ENCODE peak calls at places on chromosomes 3 and 15, in four cellular contexts. O, Z, K and D are unnamed samples.

GRCh38 chr3:45082139-45082538 is 56.0 kb downstream of the CLEC3B start:
- DNase-seq in O (no peak), Z (no peak), K (peak; percentile 62), D (no peak)

GRCh38 chr3:46947981-46948791 is 28.4 kb downstream of the CCDC12 start:
- DNase-seq in K (peak; percentile 28), Z (no peak), O (peak; percentile 64), D (peak; percentile 80)

GRCh38 chr15:69172854-69173253 is 12.4 kb downstream of the GLCE start:
- DNase-seq in K (no peak), Z (no peak), O (no peak), D (no peak)

GRCh38 chr3:17431477-17432045 is 310.9 kb downstream of the TBC1D5 start:
- DNase-seq in O (no peak), K (peak; percentile 14), Z (no peak), D (no peak)

GRCh38 chr15:77983091-77983707 is 94.3 kb downstream of the TBC1D2B start:
- DNase-seq in Z (no peak), O (peak; percentile 34), K (no peak), D (no peak)

GRCh38 chr15:85354432-85354831 is 26.0 kb upstream of the AKAP13 start:
- DNase-seq in O (no peak), K (no peak), Z (no peak), D (no peak)

GRCh38 chr3:37666618-37667017 is 195.1 kb upstream of the CTDSPL start:
- DNase-seq in O (no peak), K (no peak), Z (no peak), D (no peak)

GRCh38 chr15:66753687-66754377 is 51.8 kb downstream of the SMAD6 start:
- DNase-seq in Z (no peak), K (no peak), O (no peak), D (no peak)

GRCh38 chr3:52769786-52770445 is 824 bp downstream of the NEK4 start:
- DNase-seq in O (no peak), K (peak; percentile 10), Z (no peak), D (no peak)

GRCh38 chr3:168024537-168024941 is 71.2 kb downstream of the GOLIM4 start:
- DNase-seq in K (peak; percentile 95), O (no peak), Z (no peak), D (no peak)

GRCh38 chr3:178304758-178305157 is 231.5 kb upstream of the KCNMB2 start:
- DNase-seq in K (peak; percentile 83), O (no peak), Z (no peak), D (no peak)

GRCh38 chr3:55966566-55966965 is 479.5 kb upstream of the WNT5A start:
- DNase-seq in K (no peak), Z (no peak), O (no peak), D (no peak)

GRCh38 chr3:13716540-13717221 is 163.2 kb downstream of the WNT7A start:
- DNase-seq in Z (no peak), K (no peak), O (peak; percentile 49), D (peak; percentile 46)

GRCh38 chr3:120561251-120562045 is 34.7 kb upstream of the NDUFB4 start:
- DNase-seq in O (peak; percentile 80), K (peak; percentile 77), Z (peak; percentile 32), D (no peak)

GRCh38 chr3:149393355-149394165 is 16.1 kb upstream of the TM4SF1 start:
- DNase-seq in Z (peak; percentile 62), K (peak; percentile 86), O (peak; percentile 81), D (no peak)

GRCh38 chr3:72041531-72041930 is 256.6 kb upstream of the PROK2 start:
- DNase-seq in Z (no peak), O (no peak), K (peak; percentile 38), D (no peak)

GRCh38 chr3:86147119-86147518 is 843.8 kb downstream of the VGLL3 start:
- DNase-seq in O (no peak), K (no peak), Z (no peak), D (no peak)

GRCh38 chr3:37910666-37911400 is 49.2 kb downstream of the CTDSPL start:
- DNase-seq in Z (no peak), O (no peak), K (no peak), D (no peak)

GRCh38 chr15:40338041-40338657 is 2.6 kb downstream of the CCDC9B start:
- DNase-seq in O (peak; percentile 86), K (peak; percentile 57), Z (no peak), D (no peak)

GRCh38 chr3:74883690-74884089 is 269.2 kb upstream of the CNTN3 start:
- DNase-seq in Z (no peak), K (peak; percentile 8), O (no peak), D (no peak)

GRCh38 chr3:191985691-191986090 is 524.7 kb downstream of the PYDC2 start:
- DNase-seq in Z (no peak), O (no peak), K (no peak), D (no peak)

GRCh38 chr3:110900583-110900982 is 171.0 kb upstream of the NECTIN3 start:
- DNase-seq in O (no peak), K (peak; percentile 31), Z (no peak), D (no peak)

GRCh38 chr3:44906997-44907396 is 32.6 kb downstream of the TGM4 start:
- DNase-seq in O (no peak), K (no peak), Z (no peak), D (no peak)

GRCh38 chr3:112401617-112402016 is 68.7 kb downstream of the CD200 start:
- DNase-seq in Z (no peak), O (no peak), K (no peak), D (no peak)

GRCh38 chr3:49725906-49726681 is 2.3 kb upstream of the GMPPB start:
- DNase-seq in O (peak; percentile 58), K (no peak), Z (no peak), D (no peak)

GRCh38 chr3:57335273-57335938 is 42.9 kb upstream of the ASB14 start:
- DNase-seq in Z (no peak), K (no peak), O (no peak), D (no peak)

GRCh38 chr3:194488007-194488742 is 1.4 kb upstream of the ATP13A3 start:
- DNase-seq in Z (no peak), O (no peak), K (no peak), D (no peak)

GRCh38 chr3:151697496-151697895 is 36.2 kb upstream of the AADACL2 start:
- DNase-seq in Z (no peak), O (no peak), K (no peak), D (no peak)

GRCh38 chr3:72574144-72574543 is 274.1 kb downstream of the SHQ1 start:
- DNase-seq in Z (no peak), O (no peak), K (no peak), D (no peak)

GRCh38 chr3:158768881-158769518 is 32.9 kb upstream of the MFSD1 start:
- DNase-seq in Z (peak; percentile 63), K (peak; percentile 98), O (no peak), D (no peak)

GRCh38 chr3:104385421-104385820 is 981.3 kb upstream of the ALCAM start:
- DNase-seq in K (no peak), Z (no peak), O (no peak), D (no peak)

GRCh38 chr15:46293550-46293949 is 658.7 kb downstream of the SQOR start:
- DNase-seq in O (no peak), Z (no peak), K (no peak), D (no peak)

GRCh38 chr3:48709051-48709461 is 8.0 kb downstream of the IP6K2 start:
- DNase-seq in K (no peak), O (no peak), Z (peak; percentile 80), D (no peak)

GRCh38 chr3:7322957-7323679 is 462.2 kb downstream of the GRM7 start:
- DNase-seq in O (no peak), Z (no peak), K (peak; percentile 40), D (no peak)

GRCh38 chr3:103847081-103848062 is 1412.6 kb downstream of the ZPLD1 start:
- DNase-seq in K (no peak), O (no peak), Z (no peak), D (no peak)

GRCh38 chr3:63880653-63881052 is 17.0 kb downstream of the ATXN7 start:
- DNase-seq in K (no peak), O (no peak), Z (no peak), D (no peak)

GRCh38 chr3:37559461-37559860 is 302.2 kb upstream of the CTDSPL start:
- DNase-seq in O (no peak), K (no peak), Z (no peak), D (no peak)

GRCh38 chr3:154229217-154229590 is 95.1 kb downstream of the DHX36 start:
- DNase-seq in O (no peak), Z (no peak), K (no peak), D (no peak)

GRCh38 chr3:16896820-16897219 is 12.1 kb downstream of the PLCL2 start:
- DNase-seq in O (no peak), Z (no peak), K (no peak), D (no peak)

GRCh38 chr3:186211101-186211500 is 102.2 kb upstream of the ETV5 start:
- DNase-seq in K (no peak), O (no peak), Z (no peak), D (no peak)

GRCh38 chr3:186212611-186213010 is 103.7 kb upstream of the ETV5 start:
- DNase-seq in Z (no peak), K (no peak), O (no peak), D (no peak)

GRCh38 chr3:186207515-186207914 is 98.6 kb upstream of the ETV5 start:
- DNase-seq in K (no peak), Z (no peak), O (no peak), D (no peak)

GRCh38 chr3:186209810-186210752 is 101.2 kb upstream of the ETV5 start:
- DNase-seq in K (peak; percentile 89), Z (peak; percentile 21), O (no peak), D (no peak)

GRCh38 chr3:186208328-186208989 is 99.6 kb upstream of the ETV5 start:
- DNase-seq in K (no peak), O (no peak), Z (no peak), D (no peak)
- TF ChIP-seq CTCF in K (no peak), O (no peak), Z (no peak), D (peak; percentile 14)

GRCh38 chr3:58464875-58465274 is 27.0 kb upstream of the KCTD6 start:
- DNase-seq in O (no peak), Z (no peak), K (no peak), D (no peak)
- TF ChIP-seq CTCF in O (no peak), Z (no peak), K (no peak), D (peak; percentile 30)

GRCh38 chr3:169146112-169146665 is 517.3 kb downstream of the MECOM start:
- DNase-seq in Z (no peak), O (peak; percentile 61), K (peak; percentile 67), D (peak; percentile 74)
- TF ChIP-seq CTCF in Z (no peak), O (no peak), K (no peak), D (no peak)

DNA sequence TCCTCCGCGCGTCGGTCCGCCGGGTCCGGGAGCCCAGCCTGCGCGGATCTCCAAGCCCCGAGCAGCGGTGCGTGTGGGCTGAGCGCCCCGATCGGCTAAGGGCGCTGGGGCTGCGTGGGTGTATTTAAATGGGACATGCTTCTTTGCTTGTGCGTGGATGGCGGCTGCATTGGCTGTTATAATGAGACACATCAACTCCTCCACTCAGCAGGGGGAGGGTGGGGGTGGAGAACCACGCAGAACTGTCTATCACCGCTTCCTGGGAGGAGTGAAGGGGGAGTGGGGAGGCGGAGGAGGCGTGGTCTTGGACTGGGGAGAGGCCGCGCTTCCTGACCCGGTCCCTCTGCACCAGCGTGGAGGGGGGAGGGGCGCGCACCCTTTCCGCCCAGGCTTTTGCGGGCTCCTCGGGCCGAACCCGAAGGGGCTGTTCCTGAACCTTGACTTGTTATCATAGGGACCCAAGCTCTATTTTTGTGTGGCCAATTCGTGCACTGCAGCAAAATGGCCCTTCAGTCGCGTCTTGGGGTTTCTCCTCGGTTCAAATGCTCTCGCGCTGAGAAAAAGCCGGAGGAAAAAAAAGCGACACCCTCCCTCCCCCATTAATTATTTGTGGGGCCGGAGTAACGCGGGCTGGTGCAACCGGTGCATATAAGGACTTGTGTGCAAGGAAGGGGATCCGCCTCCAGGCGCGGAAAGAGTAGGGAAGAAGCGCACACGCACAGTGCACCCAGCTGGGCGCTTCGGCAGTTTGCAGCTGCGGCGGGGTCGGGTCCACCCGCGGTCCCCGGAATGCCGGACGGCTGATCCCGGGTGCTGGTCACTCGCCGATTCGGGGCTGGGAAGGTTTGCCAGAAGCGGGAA is at the start of gene TNIK:
- DNase-seq in K (peak; percentile 88), O (peak; percentile 94), Z (peak; percentile 84), D (peak; percentile 92)
- TF ChIP-seq CTCF in K (peak; percentile 19), O (peak; percentile 48), Z (peak; percentile 49), D (peak; percentile 72)